ENCODE peak calls at places on chromosomes 11 and 22, in four cellular contexts. H is SK-N-SH, B is HepG2, A is GM12878. F is an unnamed sample.

GRCh38 chr11:64369440-64370135 is 10.6 kb downstream of the RPS6KA4 start:
- DNase-seq in B (no peak), H (peak), A (no peak), F (no peak)

GRCh38 chr11:32500001-32500400 is 64.7 kb upstream of the WT1 start:
- DNase-seq in H (no peak), B (no peak), A (no peak), F (no peak)

GRCh38 chr11:19380375-19380774 is 139.6 kb upstream of the E2F8 start:
- DNase-seq in H (no peak), A (no peak), B (no peak), F (no peak)

GRCh38 chr11:74312321-74312720 is 881 bp upstream of the P4HA3 start:
- DNase-seq in A (no peak), B (no peak), H (no peak), F (no peak)

GRCh38 chr11:15897211-15897960 is 459.0 kb downstream of the SOX6 start:
- DNase-seq in A (no peak), B (no peak), H (no peak), F (no peak)

GRCh38 chr11:34161812-34162506 is 56.5 kb downstream of the NAT10 start:
- DNase-seq in H (no peak), A (no peak), B (no peak), F (peak)

GRCh38 chr11:111946499-111946898 is 9.4 kb downstream of the DIXDC1 start:
- DNase-seq in H (no peak), B (no peak), A (no peak), F (no peak)

GRCh38 chr11:119422505-119423416 is at the start of gene THY1:
- DNase-seq in A (no peak), B (no peak), H (peak), F (no peak)

GRCh38 chr11:64339754-64340408 is at the start of gene CCDC88B:
- DNase-seq in A (no peak), B (no peak), H (no peak), F (no peak)

GRCh38 chr11:72814831-72815618 is 814 bp downstream of the ATG16L2 start:
- DNase-seq in A (no peak), H (no peak), B (peak), F (peak)

GRCh38 chr11:122690801-122691649 is 35.5 kb downstream of the UBASH3B start:
- DNase-seq in H (no peak), A (no peak), B (no peak), F (no peak)

GRCh38 chr22:32870474-32870873 is 69.0 kb downstream of the TIMP3 start:
- DNase-seq in H (no peak), A (no peak), B (no peak), F (no peak)

GRCh38 chr11:61671527-61671926 is 8.7 kb upstream of the DAGLA start:
- DNase-seq in H (no peak), B (peak), A (no peak), F (peak)

GRCh38 chr11:7530013-7530412 is 16.2 kb downstream of the PPFIBP2 start:
- DNase-seq in B (no peak), H (no peak), A (no peak), F (no peak)

GRCh38 chr11:22193348-22194051 is 615 bp downstream of the ANO5 start:
- DNase-seq in H (peak), A (no peak), B (no peak), F (peak)

GRCh38 chr11:42770444-42771065 is 541.2 kb upstream of the API5 start:
- DNase-seq in B (peak), H (peak), A (no peak), F (peak)

GRCh38 chr22:37558815-37559214 is 1.5 kb upstream of the CDC42EP1 start:
- DNase-seq in B (no peak), A (no peak), H (no peak), F (no peak)

GRCh38 chr11:80116796-80117195 is 676.0 kb upstream of the TENM4 start:
- DNase-seq in A (no peak), B (no peak), H (no peak), F (no peak)

GRCh38 chr11:56783448-56784041 is 35.0 kb upstream of the OR9G4 start:
- DNase-seq in H (peak), B (peak), A (no peak), F (peak)

GRCh38 chr11:110793556-110793955 is 81.3 kb upstream of the ARHGAP20 start:
- DNase-seq in A (no peak), B (no peak), H (no peak), F (no peak)

GRCh38 chr11:2769779-2770555 is 70.2 kb upstream of the KCNQ1OT1 start:
- DNase-seq in A (no peak), H (no peak), B (no peak), F (no peak)

GRCh38 chr22:39392341-39392948 is 7.1 kb upstream of the TAB1 start:
- DNase-seq in B (peak), A (no peak), H (no peak), F (no peak)

GRCh38 chr11:79050784-79051183 is 390.0 kb downstream of the TENM4 start:
- DNase-seq in B (no peak), H (no peak), A (no peak), F (no peak)

GRCh38 chr22:27780161-27780575 is 21.4 kb downstream of the MN1 start:
- DNase-seq in A (no peak), H (no peak), B (no peak), F (no peak)

GRCh38 chr11:111922803-111923202 is 4.1 kb downstream of the C11orf52 start:
- DNase-seq in A (no peak), B (peak), H (no peak), F (no peak)

GRCh38 chr11:109249597-109249996 is 172.4 kb upstream of the C11orf87 start:
- DNase-seq in B (no peak), A (no peak), H (no peak), F (no peak)

GRCh38 chr11:134074346-134074745 is 5.5 kb downstream of the JAM3 start:
- DNase-seq in A (no peak), B (no peak), H (no peak), F (no peak)

GRCh38 chr11:13939952-13940610 is 22.4 kb upstream of the SPON1 start:
- DNase-seq in B (no peak), H (no peak), A (no peak), F (no peak)

GRCh38 chr11:132312616-132313210 is 942.3 kb downstream of the NTM start:
- DNase-seq in H (peak), B (no peak), A (no peak), F (peak)

GRCh38 chr11:115226556-115226955 is 277.7 kb downstream of the CADM1 start:
- DNase-seq in A (no peak), B (peak), H (no peak), F (no peak)

GRCh38 chr11:19403196-19403895 is 162.6 kb upstream of the E2F8 start:
- DNase-seq in A (no peak), B (no peak), H (no peak), F (no peak)

GRCh38 chr11:103332409-103332808 is 223.2 kb downstream of the DYNC2H1 start:
- DNase-seq in H (no peak), A (no peak), B (no peak), F (no peak)

GRCh38 chr11:74453373-74453975 is 13.9 kb downstream of the KCNE3 start:
- DNase-seq in B (peak), A (peak), H (peak), F (peak)

GRCh38 chr22:41478473-41478872 is 9.6 kb downstream of the ACO2 start:
- DNase-seq in A (peak), H (no peak), B (no peak), F (no peak)
- H3K9ac ChIP-seq in A (no peak), H (no peak), B (no peak), F (no peak)

GRCh38 chr22:19121631-19122142 is 525 bp downstream of the DGCR2 start:
- DNase-seq in B (no peak), A (no peak), H (peak), F (peak)
- TF ChIP-seq NFIC in B (no peak), A (no peak), H (no peak), F (peak)

DNA sequence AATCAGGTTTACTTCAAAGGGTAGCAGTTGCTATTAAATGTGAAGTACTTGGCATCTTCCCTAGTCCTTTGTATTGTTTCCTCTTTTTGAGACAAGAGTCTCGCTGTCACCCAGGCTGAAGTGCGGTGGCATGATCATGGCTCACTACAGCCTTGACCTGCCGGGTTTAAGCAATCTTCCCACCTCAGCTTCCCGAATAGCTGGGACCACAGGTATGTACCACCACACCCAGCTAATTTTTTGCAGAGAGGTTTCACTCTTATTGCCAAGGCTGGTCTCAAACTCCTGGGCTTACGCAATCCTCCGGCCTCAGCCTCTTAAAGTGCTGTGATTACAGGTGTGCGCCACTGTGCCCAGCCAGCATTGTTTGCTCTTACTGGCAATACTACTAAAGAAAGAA is 36.2 kb upstream of the RAPSN start:
- DNase-seq in A (no peak), B (no peak), H (no peak), F (no peak)
- H3K9ac ChIP-seq in A (no peak), B (no peak), H (no peak), F (no peak)

DNA sequence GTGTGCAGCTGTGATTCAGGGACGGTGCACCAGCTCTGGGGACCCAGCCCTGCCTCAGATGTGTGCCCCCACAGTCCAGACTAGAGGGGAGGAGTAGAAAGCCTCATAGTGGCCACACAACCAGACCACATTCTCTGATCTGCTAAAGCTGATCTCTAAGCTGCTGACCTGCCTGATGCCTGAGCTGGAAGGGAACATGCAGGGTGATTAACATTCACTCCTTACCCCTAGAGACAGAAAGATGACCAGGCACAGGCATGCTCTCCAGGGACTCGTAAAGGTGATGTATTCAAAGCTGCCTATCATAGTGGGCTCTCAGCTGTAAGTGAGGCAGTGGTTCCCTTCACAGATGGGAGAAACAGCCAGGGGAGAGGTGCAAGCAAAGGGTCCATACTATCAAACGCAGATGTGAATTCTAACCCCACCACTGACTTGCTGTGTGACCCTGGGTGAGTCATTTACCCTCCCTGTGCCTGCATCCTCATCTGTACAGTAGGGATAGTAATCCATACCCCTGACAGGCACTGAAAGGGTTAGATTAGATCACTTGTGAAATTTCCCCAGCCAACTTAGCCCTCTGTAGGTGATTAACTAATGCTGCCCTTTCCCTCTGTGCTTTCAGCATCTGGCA is 29.0 kb upstream of the LRRC32 start:
- DNase-seq in A (no peak), H (no peak), B (no peak), F (peak)
- TF ChIP-seq NFIC in A (no peak), H (no peak), B (no peak), F (no peak)

GRCh38 chr22:22927196-22927887 is 39.7 kb downstream of the IGLL5 start:
- DNase-seq in A (no peak), H (no peak), B (no peak), F (no peak)
- H3K9ac ChIP-seq in A (no peak), H (no peak), B (no peak), F (no peak)

DNA sequence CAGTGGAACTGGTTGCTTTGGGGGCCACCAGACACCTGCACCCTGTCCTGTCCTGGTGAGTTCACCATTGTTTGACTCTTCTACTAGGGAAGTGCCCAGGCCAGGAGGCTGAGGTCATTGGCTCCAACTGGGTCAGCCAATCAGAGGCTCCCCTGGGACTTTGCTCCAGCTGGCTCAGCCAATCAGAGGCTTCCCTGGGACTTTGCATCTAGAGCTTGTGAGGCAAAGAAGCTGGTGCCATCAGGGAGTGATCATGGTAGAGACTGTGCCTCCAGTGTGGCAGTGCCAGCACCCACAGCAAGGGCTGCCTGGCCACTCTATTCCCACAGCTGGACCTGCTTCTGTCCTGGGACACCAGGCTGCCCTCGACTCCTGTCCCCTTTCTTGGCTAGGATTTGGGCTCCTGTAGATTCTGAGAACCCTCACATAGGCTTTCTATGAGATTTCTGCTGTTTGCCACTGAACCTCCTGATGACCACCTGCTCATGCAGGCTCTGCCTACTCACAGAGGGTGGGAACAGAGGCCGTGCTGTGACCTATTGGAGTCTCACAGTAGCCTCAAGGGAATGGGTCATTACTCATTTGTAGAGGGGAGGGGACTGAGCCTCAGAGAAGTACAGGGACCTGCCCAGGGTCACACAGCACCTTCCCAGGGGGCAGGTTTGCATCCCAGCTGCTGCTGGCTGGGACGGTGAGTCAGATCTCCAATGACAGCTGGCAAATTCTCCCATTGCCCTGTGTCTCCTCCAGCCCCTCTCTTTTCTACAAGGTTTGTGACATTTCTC is 59.2 kb upstream of the SHISAL1 start:
- DNase-seq in H (no peak), B (no peak), A (no peak), F (no peak)
- TF ChIP-seq NFIC in H (no peak), B (no peak), A (no peak), F (no peak)

GRCh38 chr22:29312218-29313125 is 3.0 kb downstream of the RASL10A start:
- DNase-seq in H (peak), A (no peak), B (no peak), F (no peak)

GRCh38 chr22:29315286-29316195 is at the start of gene RASL10A:
- DNase-seq in B (no peak), H (peak), A (no peak), F (peak)

GRCh38 chr22:29314537-29315285 is 786 bp downstream of the RASL10A start:
- DNase-seq in A (no peak), H (peak), B (no peak), F (no peak)

GRCh38 chr22:29313126-29314071 is 2.1 kb downstream of the RASL10A start:
- DNase-seq in A (no peak), H (peak), B (no peak), F (no peak)

GRCh38 chr22:29314074-29314473 is 1.4 kb downstream of the RASL10A start:
- DNase-seq in H (no peak), B (no peak), A (no peak), F (no peak)
- H3K9ac ChIP-seq in H (no peak), B (no peak), A (no peak), F (no peak)

GRCh38 chr22:20741634-20742581 is 32.0 kb upstream of the SERPIND1 start:
- DNase-seq in H (peak), A (no peak), B (peak), F (peak)
- TF ChIP-seq NFIC in H (no peak), A (no peak), B (no peak), F (peak)

GRCh38 chr11:69983897-69984438 is 94.1 kb upstream of the ANO1 start:
- DNase-seq in H (no peak), A (no peak), B (no peak), F (no peak)
- H3K9ac ChIP-seq in H (no peak), A (no peak), B (no peak), F (no peak)